ENCODE peak calls at places on chromosome 9, in ten cellular contexts. One of them, this sample, is unnamed.

GRCh38 chr9:18208166-18209059 is 265.5 kb upstream of the ADAMTSL1 start:
- DNase-seq in aorta: no peak
- DNase-seq in NCI-H1092: peak
- DNase-seq in HCEC 1CT: peak
- DNase-seq in esophagus muscularis mucosa: no peak
- DNase-seq in CD4-positive, alpha-beta T cell: no peak
- DNase-seq in mesenteric fat pad: no peak
- DNase-seq in left ventricle myocardium inferior: no peak
- DNase-seq in RWPE2: no peak
- DNase-seq in transverse colon: peak
- DNase-seq in this sample: no peak

GRCh38 chr9:111909444-111909843 is 12.8 kb downstream of the UGCG start:
- DNase-seq in aorta: no peak
- DNase-seq in NCI-H1092: no peak
- DNase-seq in HCEC 1CT: peak
- DNase-seq in esophagus muscularis mucosa: no peak
- DNase-seq in CD4-positive, alpha-beta T cell: no peak
- DNase-seq in mesenteric fat pad: no peak
- DNase-seq in left ventricle myocardium inferior: no peak
- DNase-seq in RWPE2: no peak
- DNase-seq in transverse colon: no peak
- DNase-seq in this sample: no peak

GRCh38 chr9:137097761-137098462 is 11.1 kb downstream of the MAN1B1 start:
- DNase-seq in aorta: peak
- DNase-seq in NCI-H1092: no peak
- DNase-seq in HCEC 1CT: no peak
- DNase-seq in esophagus muscularis mucosa: no peak
- DNase-seq in CD4-positive, alpha-beta T cell: no peak
- DNase-seq in mesenteric fat pad: no peak
- DNase-seq in left ventricle myocardium inferior: no peak
- DNase-seq in RWPE2: no peak
- DNase-seq in transverse colon: no peak
- DNase-seq in this sample: no peak

GRCh38 chr9:129932303-129933151 is 97.3 kb downstream of the USP20 start:
- DNase-seq in aorta: no peak
- DNase-seq in NCI-H1092: no peak
- DNase-seq in HCEC 1CT: no peak
- DNase-seq in esophagus muscularis mucosa: no peak
- DNase-seq in CD4-positive, alpha-beta T cell: no peak
- DNase-seq in mesenteric fat pad: no peak
- DNase-seq in left ventricle myocardium inferior: no peak
- DNase-seq in RWPE2: no peak
- DNase-seq in transverse colon: no peak
- DNase-seq in this sample: no peak

GRCh38 chr9:34715639-34716215 is 5.8 kb upstream of the CCL21 start:
- DNase-seq in aorta: no peak
- DNase-seq in NCI-H1092: no peak
- DNase-seq in HCEC 1CT: no peak
- DNase-seq in esophagus muscularis mucosa: no peak
- DNase-seq in CD4-positive, alpha-beta T cell: no peak
- DNase-seq in mesenteric fat pad: no peak
- DNase-seq in left ventricle myocardium inferior: no peak
- DNase-seq in RWPE2: no peak
- DNase-seq in transverse colon: no peak
- DNase-seq in this sample: no peak

GRCh38 chr9:107437716-107438115 is 51.9 kb downstream of the KLF4 start:
- DNase-seq in aorta: no peak
- DNase-seq in NCI-H1092: no peak
- DNase-seq in HCEC 1CT: no peak
- DNase-seq in esophagus muscularis mucosa: no peak
- DNase-seq in CD4-positive, alpha-beta T cell: no peak
- DNase-seq in mesenteric fat pad: peak
- DNase-seq in left ventricle myocardium inferior: no peak
- DNase-seq in RWPE2: no peak
- DNase-seq in transverse colon: no peak
- DNase-seq in this sample: no peak

GRCh38 chr9:127555830-127556820 is 56.0 kb upstream of the STXBP1 start:
- DNase-seq in aorta: peak
- DNase-seq in NCI-H1092: no peak
- DNase-seq in HCEC 1CT: peak
- DNase-seq in esophagus muscularis mucosa: no peak
- DNase-seq in CD4-positive, alpha-beta T cell: peak
- DNase-seq in mesenteric fat pad: no peak
- DNase-seq in left ventricle myocardium inferior: peak
- DNase-seq in RWPE2: peak
- DNase-seq in transverse colon: peak
- DNase-seq in this sample: no peak

GRCh38 chr9:5509573-5509972 is 758 bp upstream of the PDCD1LG2 start:
- DNase-seq in aorta: no peak
- DNase-seq in NCI-H1092: no peak
- DNase-seq in HCEC 1CT: peak
- DNase-seq in esophagus muscularis mucosa: no peak
- DNase-seq in CD4-positive, alpha-beta T cell: no peak
- DNase-seq in mesenteric fat pad: no peak
- DNase-seq in left ventricle myocardium inferior: no peak
- DNase-seq in RWPE2: no peak
- DNase-seq in transverse colon: no peak
- DNase-seq in this sample: no peak

GRCh38 chr9:97895695-97896332 is 26.5 kb downstream of the TRMO start:
- DNase-seq in aorta: no peak
- DNase-seq in NCI-H1092: no peak
- DNase-seq in HCEC 1CT: peak
- DNase-seq in esophagus muscularis mucosa: peak
- DNase-seq in CD4-positive, alpha-beta T cell: no peak
- DNase-seq in mesenteric fat pad: no peak
- DNase-seq in left ventricle myocardium inferior: no peak
- DNase-seq in RWPE2: no peak
- DNase-seq in transverse colon: no peak
- DNase-seq in this sample: no peak

GRCh38 chr9:21096172-21096900 is 18.6 kb upstream of the IFNB1 start:
- DNase-seq in aorta: no peak
- DNase-seq in NCI-H1092: no peak
- DNase-seq in HCEC 1CT: peak
- DNase-seq in esophagus muscularis mucosa: peak
- DNase-seq in CD4-positive, alpha-beta T cell: peak
- DNase-seq in mesenteric fat pad: no peak
- DNase-seq in left ventricle myocardium inferior: no peak
- DNase-seq in RWPE2: no peak
- DNase-seq in transverse colon: no peak
- DNase-seq in this sample: no peak

GRCh38 chr9:79764377-79764776 is 192.6 kb downstream of the TLE4 start:
- DNase-seq in aorta: no peak
- DNase-seq in NCI-H1092: no peak
- DNase-seq in HCEC 1CT: peak
- DNase-seq in esophagus muscularis mucosa: no peak
- DNase-seq in CD4-positive, alpha-beta T cell: no peak
- DNase-seq in mesenteric fat pad: no peak
- DNase-seq in left ventricle myocardium inferior: no peak
- DNase-seq in RWPE2: no peak
- DNase-seq in transverse colon: peak
- DNase-seq in this sample: no peak

GRCh38 chr9:81132318-81132717 is 557.0 kb downstream of the TLE1 start:
- DNase-seq in aorta: no peak
- DNase-seq in NCI-H1092: no peak
- DNase-seq in HCEC 1CT: no peak
- DNase-seq in esophagus muscularis mucosa: no peak
- DNase-seq in CD4-positive, alpha-beta T cell: no peak
- DNase-seq in mesenteric fat pad: no peak
- DNase-seq in left ventricle myocardium inferior: no peak
- DNase-seq in RWPE2: no peak
- DNase-seq in transverse colon: no peak
- DNase-seq in this sample: no peak

This sample was measured in DMS79 treated with DMSO at 0.1 percent for 48 hours.